ENCODE peak calls at places on chromosomes 5 and 9, in seven cellular contexts. H is ovary, O is adrenal gland, K is epithelial cell of prostate, G is hepatocyte, V is HCT116, S is cardiac muscle cell. C is an unnamed sample.

GRCh38 chr5:136066705-136067271 is 38.0 kb downstream of the TGFBI start:
- DNase-seq in H (peak; percentile 55), O (peak; percentile 30), K (no peak), G (no peak), V (no peak), S (peak; percentile 76), C (no peak)

GRCh38 chr9:124214596-124215550 is 42.9 kb upstream of the NEK6 start:
- DNase-seq in H (no peak), O (no peak), K (no peak), G (no peak), V (no peak), S (no peak), C (no peak)

GRCh38 chr9:114307323-114308250 is 15.3 kb upstream of the ORM1 start:
- DNase-seq in H (peak; percentile 16), O (no peak), K (no peak), G (no peak), V (no peak), S (peak; percentile 37), C (no peak)

GRCh38 chr5:134769206-134769605 is 10.6 kb downstream of the DDX46 start:
- DNase-seq in H (no peak), O (peak; percentile 40), K (no peak), G (no peak), V (no peak), S (peak; percentile 83), C (no peak)

GRCh38 chr9:4865685-4866084 is 72.9 kb downstream of the RCL1 start:
- DNase-seq in H (no peak), O (no peak), K (no peak), G (no peak), V (no peak), S (no peak), C (no peak)

GRCh38 chr5:104734046-104734445 is 1171.5 kb upstream of the NUDT12 start:
- DNase-seq in H (no peak), O (no peak), K (no peak), G (no peak), V (no peak), S (no peak), C (no peak)

GRCh38 chr9:82124090-82124489 is 135.5 kb downstream of the SPATA31D1 start:
- DNase-seq in H (no peak), O (no peak), K (no peak), G (no peak), V (no peak), S (peak; percentile 69), C (no peak)

GRCh38 chr5:76999451-76999850 is 30.8 kb upstream of the AGGF1 start:
- DNase-seq in H (no peak), O (no peak), K (peak; percentile 48), G (peak; percentile 9), V (no peak), S (peak; percentile 77), C (no peak)

GRCh38 chr5:154467655-154468354 is 10.2 kb downstream of the HAND1 start:
- DNase-seq in H (peak; percentile 86), O (peak; percentile 62), K (no peak), G (peak; percentile 90), V (peak; percentile 47), S (peak; percentile 80), C (peak; percentile 44)

GRCh38 chr5:180222056-180222455 is 13.0 kb upstream of the RASGEF1C start:
- DNase-seq in H (no peak), O (no peak), K (no peak), G (no peak), V (no peak), S (no peak), C (no peak)

GRCh38 chr9:129069128-129069824 is 11.6 kb upstream of the DOLPP1 start:
- DNase-seq in H (no peak), O (peak; percentile 96), K (no peak), G (peak; percentile 54), V (no peak), S (peak; percentile 77), C (peak; percentile 51)

GRCh38 chr9:98181746-98182068 is 10.7 kb downstream of the CORO2A start:
- DNase-seq in H (no peak), O (no peak), K (no peak), G (no peak), V (no peak), S (no peak), C (no peak)

GRCh38 chr5:66689522-66690220 is 93.5 kb downstream of the MAST4 start:
- DNase-seq in H (no peak), O (peak; percentile 52), K (no peak), G (no peak), V (no peak), S (no peak), C (no peak)

GRCh38 chr5:92548351-92548750 is 1032.7 kb downstream of the NR2F1-AS1 start:
- DNase-seq in H (no peak), O (no peak), K (no peak), G (no peak), V (no peak), S (peak; percentile 93), C (no peak)

GRCh38 chr5:34626036-34626435 is 30.1 kb upstream of the RAI14 start:
- DNase-seq in H (no peak), O (no peak), K (no peak), G (no peak), V (no peak), S (peak; percentile 66), C (no peak)

GRCh38 chr9:33517373-33517772 is 6.7 kb upstream of the ANKRD18B start:
- DNase-seq in H (no peak), O (no peak), K (no peak), G (peak; percentile 55), V (no peak), S (peak; percentile 66), C (no peak)

GRCh38 chr5:105428461-105429129 is 1866.0 kb upstream of the NUDT12 start:
- DNase-seq in H (no peak), O (no peak), K (no peak), G (no peak), V (no peak), S (no peak), C (no peak)

GRCh38 chr9:93093449-93094293 is 2.3 kb upstream of the CARD19 start:
- DNase-seq in H (peak; percentile 47), O (peak; percentile 43), K (no peak), G (peak; percentile 47), V (no peak), S (no peak), C (no peak)

GRCh38 chr9:109320338-109320733 is 523 bp downstream of the EPB41L4B start:
- DNase-seq in H (peak; percentile 61), O (no peak), K (no peak), G (peak; percentile 76), V (no peak), S (no peak), C (no peak)

GRCh38 chr5:140967226-140967893 is 1.1 kb downstream of the PCDHAC2 start:
- DNase-seq in H (no peak), O (no peak), K (no peak), G (no peak), V (no peak), S (no peak), C (no peak)

GRCh38 chr9:133593587-133593986 is 15.6 kb downstream of the FAM163B start:
- DNase-seq in H (no peak), O (no peak), K (no peak), G (no peak), V (no peak), S (no peak), C (no peak)

GRCh38 chr5:10691826-10692785 is 68.9 kb downstream of the DAP start:
- DNase-seq in H (no peak), O (no peak), K (no peak), G (no peak), V (no peak), S (peak; percentile 41), C (no peak)

GRCh38 chr5:10699281-10699874 is 61.7 kb downstream of the DAP start:
- DNase-seq in H (no peak), O (no peak), K (no peak), G (no peak), V (no peak), S (no peak), C (no peak)

GRCh38 chr5:10695055-10695649 is 65.9 kb downstream of the DAP start:
- DNase-seq in H (peak; percentile 74), O (peak; percentile 71), K (no peak), G (peak; percentile 81), V (no peak), S (peak; percentile 74), C (peak; percentile 75)

GRCh38 chr5:10699987-10700386 is 61.0 kb downstream of the DAP start:
- DNase-seq in H (no peak), O (no peak), K (no peak), G (no peak), V (no peak), S (no peak), C (no peak)

GRCh38 chr5:10695759-10696543 is 65.1 kb downstream of the DAP start:
- DNase-seq in H (no peak), O (no peak), K (no peak), G (no peak), V (no peak), S (no peak), C (no peak)
- H3K27ac ChIP-seq in H (no peak overlapping the region), O (no peak overlapping the region), K (no peak overlapping the region), G (no peak overlapping the region), V (no peak overlapping the region), S (no peak overlapping the region), C (no peak overlapping the region)

DNA sequence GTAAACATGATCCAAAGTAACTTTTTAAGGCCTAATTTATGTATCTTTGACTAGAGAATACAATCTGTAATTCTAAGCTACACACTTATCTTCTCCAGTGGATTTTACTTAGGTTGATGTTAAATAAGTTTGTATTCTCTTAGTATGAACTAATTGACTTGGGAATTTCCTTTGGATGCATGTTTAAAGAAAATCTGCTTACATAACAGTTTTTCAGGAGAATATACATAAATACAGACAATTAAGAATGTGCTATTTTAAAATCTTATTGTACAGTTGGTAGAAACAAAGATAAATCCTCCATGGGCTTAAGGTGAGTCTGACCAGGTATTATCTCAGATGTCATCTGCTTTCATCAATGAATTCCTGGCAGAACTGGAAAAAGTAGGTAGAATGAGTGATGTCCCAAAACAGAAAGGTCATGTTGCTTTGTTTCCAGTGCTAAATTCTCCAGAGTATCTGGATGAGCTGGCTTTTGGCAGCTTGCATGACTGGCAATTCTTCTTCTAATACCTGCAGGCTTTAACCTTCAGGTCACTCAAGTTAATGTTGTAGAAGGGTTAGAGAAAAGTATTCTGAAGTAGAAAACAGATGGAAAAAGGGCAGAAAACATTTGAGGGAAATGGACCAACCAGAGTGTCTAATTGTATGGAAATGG is 150.6 kb downstream of the MACIR start:
- DNase-seq in H (no peak), O (no peak), K (no peak), G (no peak), V (no peak), S (no peak), C (no peak)
- H3K27ac ChIP-seq in H (no peak overlapping the region), O (no peak overlapping the region), K (no peak overlapping the region), G (no peak overlapping the region), V (no peak overlapping the region), S (no peak overlapping the region), C (no peak overlapping the region)

DNA sequence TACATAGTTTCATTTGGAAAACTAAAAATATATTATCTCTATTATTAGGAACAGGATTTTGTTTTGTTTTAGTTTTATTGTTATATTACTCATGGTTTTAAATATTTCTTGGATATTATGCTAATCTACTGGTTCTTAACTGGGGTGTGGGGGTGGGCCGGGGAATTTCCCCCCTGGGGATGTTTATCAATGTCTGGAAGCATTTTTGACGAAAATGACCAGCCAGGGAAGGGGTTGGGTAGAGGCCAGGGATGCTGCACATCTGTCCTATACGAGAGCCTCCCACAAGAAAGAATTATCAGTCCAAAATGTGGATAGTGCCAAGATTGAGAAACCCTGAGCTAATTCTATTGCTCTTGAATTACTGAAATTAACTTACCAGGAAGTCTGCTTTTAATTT is 11.7 kb downstream of the FYB1 start:
- DNase-seq in H (no peak), O (no peak), K (no peak), G (no peak), V (no peak), S (no peak), C (no peak)
- H3K27ac ChIP-seq in H (no peak overlapping the region), O (no peak overlapping the region), K (no peak overlapping the region), G (no peak overlapping the region), V (no peak overlapping the region), S (no peak overlapping the region), C (no peak overlapping the region)

GRCh38 chr9:80320480-80320879 is 748.7 kb downstream of the TLE4 start:
- DNase-seq in H (no peak), O (no peak), K (no peak), G (no peak), V (no peak), S (peak; percentile 3), C (no peak)
- H3K27ac ChIP-seq in H (no peak overlapping the region), O (no peak overlapping the region), K (no peak overlapping the region), G (no peak overlapping the region), V (no peak overlapping the region), S (no peak overlapping the region), C (no peak overlapping the region)